ENCODE peak calls at places on chromosome 9, in five cellular contexts. One of them, this sample, is unnamed.

GRCh38 chr9:123609844-123610243 is 253.8 kb downstream of the CRB2 start:
- DNase-seq in stimulated activated CD4-positive, alpha-beta T cell treated with anti-CD3 and anti-CD28 coated beads, TNF-alpha, amount 100 ng/mL, for 24 hours: no peak
- DNase-seq in OCI-LY7: no peak
- DNase-seq in activated T-cell treated with anti-CD3 and anti-CD28 coated beads for 1 hour: no peak
- DNase-seq in stomach: no peak
- DNase-seq in this sample: no peak

GRCh38 chr9:127815512-127816361 is 13.1 kb downstream of the FPGS start:
- DNase-seq in activated T-cell treated with anti-CD3 and anti-CD28 coated beads for 1 hour: no peak
- DNase-seq in OCI-LY7: no peak
- DNase-seq in stimulated activated CD4-positive, alpha-beta T cell treated with anti-CD3 and anti-CD28 coated beads, TNF-alpha, amount 100 ng/mL, for 24 hours: no peak
- DNase-seq in stomach: no peak
- DNase-seq in this sample: no peak

GRCh38 chr9:17588395-17588794 is 9.5 kb downstream of the SH3GL2 start:
- DNase-seq in OCI-LY7: no peak
- DNase-seq in stimulated activated CD4-positive, alpha-beta T cell treated with anti-CD3 and anti-CD28 coated beads, TNF-alpha, amount 100 ng/mL, for 24 hours: no peak
- DNase-seq in stomach: no peak
- DNase-seq in activated T-cell treated with anti-CD3 and anti-CD28 coated beads for 1 hour: no peak
- DNase-seq in this sample: no peak

GRCh38 chr9:114176601-114177295 is 21.4 kb downstream of the COL27A1 start:
- DNase-seq in activated T-cell treated with anti-CD3 and anti-CD28 coated beads for 1 hour: no peak
- DNase-seq in stimulated activated CD4-positive, alpha-beta T cell treated with anti-CD3 and anti-CD28 coated beads, TNF-alpha, amount 100 ng/mL, for 24 hours: no peak
- DNase-seq in stomach: no peak
- DNase-seq in OCI-LY7: no peak
- DNase-seq in this sample: no peak

GRCh38 chr9:94222870-94223269 is 36.2 kb upstream of the ZNF169 start:
- DNase-seq in stomach: no peak
- DNase-seq in stimulated activated CD4-positive, alpha-beta T cell treated with anti-CD3 and anti-CD28 coated beads, TNF-alpha, amount 100 ng/mL, for 24 hours: no peak
- DNase-seq in activated T-cell treated with anti-CD3 and anti-CD28 coated beads for 1 hour: no peak
- DNase-seq in OCI-LY7: no peak
- DNase-seq in this sample: no peak

GRCh38 chr9:130523921-130524320 is 55.5 kb upstream of the FUBP3 start:
- DNase-seq in activated T-cell treated with anti-CD3 and anti-CD28 coated beads for 1 hour: no peak
- DNase-seq in stomach: no peak
- DNase-seq in OCI-LY7: no peak
- DNase-seq in stimulated activated CD4-positive, alpha-beta T cell treated with anti-CD3 and anti-CD28 coated beads, TNF-alpha, amount 100 ng/mL, for 24 hours: no peak
- DNase-seq in this sample: no peak

GRCh38 chr9:108270041-108270440 is 585.7 kb downstream of the ACTL7B start:
- DNase-seq in activated T-cell treated with anti-CD3 and anti-CD28 coated beads for 1 hour: no peak
- DNase-seq in stimulated activated CD4-positive, alpha-beta T cell treated with anti-CD3 and anti-CD28 coated beads, TNF-alpha, amount 100 ng/mL, for 24 hours: no peak
- DNase-seq in stomach: no peak
- DNase-seq in OCI-LY7: no peak
- DNase-seq in this sample: no peak

GRCh38 chr9:20095430-20096092 is 306.7 kb upstream of the SLC24A2 start:
- DNase-seq in stimulated activated CD4-positive, alpha-beta T cell treated with anti-CD3 and anti-CD28 coated beads, TNF-alpha, amount 100 ng/mL, for 24 hours: no peak
- DNase-seq in stomach: no peak
- DNase-seq in OCI-LY7: no peak
- DNase-seq in activated T-cell treated with anti-CD3 and anti-CD28 coated beads for 1 hour: no peak
- DNase-seq in this sample: no peak

GRCh38 chr9:84397822-84398221 is 57.3 kb upstream of the SLC28A3 start:
- DNase-seq in stimulated activated CD4-positive, alpha-beta T cell treated with anti-CD3 and anti-CD28 coated beads, TNF-alpha, amount 100 ng/mL, for 24 hours: no peak
- DNase-seq in activated T-cell treated with anti-CD3 and anti-CD28 coated beads for 1 hour: no peak
- DNase-seq in OCI-LY7: no peak
- DNase-seq in stomach: no peak
- DNase-seq in this sample: no peak

GRCh38 chr9:129725841-129726251 is 27.0 kb downstream of the PTGES start:
- DNase-seq in activated T-cell treated with anti-CD3 and anti-CD28 coated beads for 1 hour: no peak
- DNase-seq in stomach: no peak
- DNase-seq in stimulated activated CD4-positive, alpha-beta T cell treated with anti-CD3 and anti-CD28 coated beads, TNF-alpha, amount 100 ng/mL, for 24 hours: no peak
- DNase-seq in OCI-LY7: no peak
- DNase-seq in this sample: no peak

GRCh38 chr9:14865206-14865605 is 45.0 kb downstream of the FREM1 start:
- DNase-seq in activated T-cell treated with anti-CD3 and anti-CD28 coated beads for 1 hour: no peak
- DNase-seq in stomach: no peak
- DNase-seq in OCI-LY7: no peak
- DNase-seq in stimulated activated CD4-positive, alpha-beta T cell treated with anti-CD3 and anti-CD28 coated beads, TNF-alpha, amount 100 ng/mL, for 24 hours: no peak
- DNase-seq in this sample: no peak

GRCh38 chr9:88161144-88161543 is 22.9 kb upstream of the SPATA31C2 start:
- DNase-seq in activated T-cell treated with anti-CD3 and anti-CD28 coated beads for 1 hour: no peak
- DNase-seq in stomach: no peak
- DNase-seq in OCI-LY7: no peak
- DNase-seq in stimulated activated CD4-positive, alpha-beta T cell treated with anti-CD3 and anti-CD28 coated beads, TNF-alpha, amount 100 ng/mL, for 24 hours: no peak
- DNase-seq in this sample: no peak

GRCh38 chr9:130396581-130396980 is 48.2 kb upstream of the ASS1 start:
- DNase-seq in stomach: no peak
- DNase-seq in OCI-LY7: no peak
- DNase-seq in stimulated activated CD4-positive, alpha-beta T cell treated with anti-CD3 and anti-CD28 coated beads, TNF-alpha, amount 100 ng/mL, for 24 hours: no peak
- DNase-seq in activated T-cell treated with anti-CD3 and anti-CD28 coated beads for 1 hour: no peak
- DNase-seq in this sample: no peak

GRCh38 chr9:131432597-131433301 is 38.9 kb downstream of the PRRC2B start:
- DNase-seq in activated T-cell treated with anti-CD3 and anti-CD28 coated beads for 1 hour: no peak
- DNase-seq in stimulated activated CD4-positive, alpha-beta T cell treated with anti-CD3 and anti-CD28 coated beads, TNF-alpha, amount 100 ng/mL, for 24 hours: no peak
- DNase-seq in OCI-LY7: no peak
- DNase-seq in stomach: no peak
- DNase-seq in this sample: no peak

GRCh38 chr9:134891713-134892112 is 11.1 kb downstream of the FCN2 start:
- DNase-seq in stomach: no peak
- DNase-seq in OCI-LY7: no peak
- DNase-seq in activated T-cell treated with anti-CD3 and anti-CD28 coated beads for 1 hour: no peak
- DNase-seq in stimulated activated CD4-positive, alpha-beta T cell treated with anti-CD3 and anti-CD28 coated beads, TNF-alpha, amount 100 ng/mL, for 24 hours: no peak
- DNase-seq in this sample: no peak

GRCh38 chr9:135494791-135495559 is 5.5 kb upstream of the MRPS2 start:
- DNase-seq in stimulated activated CD4-positive, alpha-beta T cell treated with anti-CD3 and anti-CD28 coated beads, TNF-alpha, amount 100 ng/mL, for 24 hours: no peak
- DNase-seq in OCI-LY7: no peak
- DNase-seq in stomach: no peak
- DNase-seq in activated T-cell treated with anti-CD3 and anti-CD28 coated beads for 1 hour: no peak
- DNase-seq in this sample: no peak

GRCh38 chr9:134770972-134771971 is 109.3 kb upstream of the FCN2 start:
- DNase-seq in stimulated activated CD4-positive, alpha-beta T cell treated with anti-CD3 and anti-CD28 coated beads, TNF-alpha, amount 100 ng/mL, for 24 hours: no peak
- DNase-seq in OCI-LY7: peak; percentile 62
- DNase-seq in activated T-cell treated with anti-CD3 and anti-CD28 coated beads for 1 hour: no peak
- DNase-seq in stomach: no peak
- DNase-seq in this sample: no peak

GRCh38 chr9:9352877-9353481 is 1259.8 kb downstream of the PTPRD start:
- DNase-seq in activated T-cell treated with anti-CD3 and anti-CD28 coated beads for 1 hour: no peak
- DNase-seq in OCI-LY7: peak; percentile 4
- DNase-seq in stomach: no peak
- DNase-seq in stimulated activated CD4-positive, alpha-beta T cell treated with anti-CD3 and anti-CD28 coated beads, TNF-alpha, amount 100 ng/mL, for 24 hours: no peak
- DNase-seq in this sample: no peak

GRCh38 chr9:34998266-34998665 is 8.7 kb downstream of the DNAJB5 start:
- DNase-seq in stimulated activated CD4-positive, alpha-beta T cell treated with anti-CD3 and anti-CD28 coated beads, TNF-alpha, amount 100 ng/mL, for 24 hours: no peak
- DNase-seq in OCI-LY7: no peak
- DNase-seq in stomach: no peak
- DNase-seq in activated T-cell treated with anti-CD3 and anti-CD28 coated beads for 1 hour: no peak
- DNase-seq in this sample: no peak

GRCh38 chr9:128405780-128406171 is 14.9 kb upstream of the CERCAM start:
- DNase-seq in activated T-cell treated with anti-CD3 and anti-CD28 coated beads for 1 hour: no peak
- DNase-seq in OCI-LY7: no peak
- DNase-seq in stimulated activated CD4-positive, alpha-beta T cell treated with anti-CD3 and anti-CD28 coated beads, TNF-alpha, amount 100 ng/mL, for 24 hours: no peak
- DNase-seq in stomach: no peak
- DNase-seq in this sample: no peak

GRCh38 chr9:91795500-91796241 is 154.4 kb downstream of the ROR2 start:
- DNase-seq in activated T-cell treated with anti-CD3 and anti-CD28 coated beads for 1 hour: no peak
- DNase-seq in stimulated activated CD4-positive, alpha-beta T cell treated with anti-CD3 and anti-CD28 coated beads, TNF-alpha, amount 100 ng/mL, for 24 hours: no peak
- DNase-seq in stomach: no peak
- DNase-seq in OCI-LY7: no peak
- DNase-seq in this sample: no peak